ENCODE peak calls at places on chromosomes 16 and 17, in eight cellular contexts. M is pancreas, X is foreskin fibroblast, Q is fibroblast of lung, E is nephron progenitor cell, I is heart right ventricle, L is progenitor cell of endocrine pancreas, S is colonic mucosa. G is an unnamed sample.

GRCh38 chr17:48030531-48030930 is 7.1 kb downstream of the COPZ2 start:
- DNase-seq in M (no peak), X (peak), Q (no peak), E (no peak), I (peak), L (no peak), S (no peak), G (no peak)

GRCh38 chr16:54265558-54266213 is 20.9 kb downstream of the IRX3 start:
- DNase-seq in M (no peak), X (no peak), Q (no peak), E (no peak), I (no peak), L (no peak), S (no peak), G (no peak)

GRCh38 chr17:1109606-1110523 is 69.9 kb downstream of the ABR start:
- DNase-seq in M (no peak), X (no peak), Q (no peak), E (no peak), I (no peak), L (peak), S (peak), G (peak)

GRCh38 chr17:57186231-57187019 is 69.9 kb upstream of the MSI2 start:
- DNase-seq in M (no peak), X (peak), Q (no peak), E (no peak), I (no peak), L (no peak), S (no peak), G (no peak)

GRCh38 chr16:25568991-25569390 is 122.8 kb upstream of the HS3ST4 start:
- DNase-seq in M (no peak), X (no peak), Q (no peak), E (no peak), I (no peak), L (no peak), S (no peak), G (no peak)

GRCh38 chr17:78329263-78330059 is 30.4 kb downstream of the SOCS3 start:
- DNase-seq in M (no peak), X (peak), Q (peak), E (no peak), I (no peak), L (no peak), S (no peak), G (no peak)

GRCh38 chr17:67377727-67378443 is 804 bp downstream of the PITPNC1 start:
- DNase-seq in M (peak), X (peak), Q (peak), E (peak), I (peak), L (peak), S (peak), G (peak)

GRCh38 chr16:5466551-5466950 is 369.0 kb upstream of the EEF2KMT start:
- DNase-seq in M (no peak), X (no peak), Q (no peak), E (no peak), I (no peak), L (no peak), S (no peak), G (no peak)

GRCh38 chr17:77253611-77254051 is 112.9 kb downstream of the SEC14L1 start:
- DNase-seq in M (no peak), X (peak), Q (peak), E (no peak), I (no peak), L (no peak), S (no peak), G (no peak)

GRCh38 chr16:15043344-15043743 is 12.5 kb downstream of the NTAN1 start:
- DNase-seq in M (no peak), X (peak), Q (no peak), E (no peak), I (no peak), L (no peak), S (no peak), G (no peak)

GRCh38 chr16:70711211-70711978 is 25.5 kb upstream of the MTSS2 start:
- DNase-seq in M (no peak), X (no peak), Q (no peak), E (no peak), I (no peak), L (no peak), S (no peak), G (no peak)

GRCh38 chr17:11797803-11798202 is 199.5 kb downstream of the ZNF18 start:
- DNase-seq in M (no peak), X (no peak), Q (no peak), E (no peak), I (no peak), L (no peak), S (no peak), G (no peak)

GRCh38 chr17:2965621-2966275 is 97.7 kb downstream of the OR1D5 start:
- DNase-seq in M (no peak), X (peak), Q (peak), E (no peak), I (no peak), L (no peak), S (no peak), G (no peak)

GRCh38 chr17:65483438-65483837 is 78.0 kb downstream of the AXIN2 start:
- DNase-seq in M (no peak), X (no peak), Q (no peak), E (no peak), I (no peak), L (no peak), S (no peak), G (no peak)

GRCh38 chr17:17714261-17714866 is 33.1 kb downstream of the RAI1 start:
- DNase-seq in M (no peak), X (no peak), Q (no peak), E (no peak), I (no peak), L (no peak), S (no peak), G (no peak)

GRCh38 chr17:12537436-12537835 is 128.3 kb upstream of the MYOCD start:
- DNase-seq in M (no peak), X (peak), Q (no peak), E (no peak), I (no peak), L (no peak), S (no peak), G (no peak)

GRCh38 chr17:11273596-11273995 is 32.6 kb downstream of the SHISA6 start:
- DNase-seq in M (no peak), X (no peak), Q (no peak), E (no peak), I (no peak), L (no peak), S (no peak), G (no peak)

GRCh38 chr16:47073223-47074155 is 70.3 kb downstream of the NETO2 start:
- DNase-seq in M (no peak), X (peak), Q (no peak), E (no peak), I (no peak), L (no peak), S (peak), G (no peak)

GRCh38 chr16:23423496-23424049 is 29.4 kb downstream of the COG7 start:
- DNase-seq in M (peak), X (peak), Q (peak), E (no peak), I (peak), L (no peak), S (peak), G (no peak)

GRCh38 chr17:40462343-40463121 is 19.3 kb downstream of the IGFBP4 start:
- DNase-seq in M (no peak), X (peak), Q (peak), E (no peak), I (no peak), L (no peak), S (no peak), G (no peak)

GRCh38 chr16:13081825-13082224 is 180.4 kb downstream of the SHISA9 start:
- DNase-seq in M (no peak), X (no peak), Q (no peak), E (no peak), I (no peak), L (no peak), S (no peak), G (no peak)

GRCh38 chr17:31248986-31249385 is 48.1 kb downstream of the OMG start:
- DNase-seq in M (no peak), X (peak), Q (peak), E (no peak), I (no peak), L (no peak), S (no peak), G (no peak)

GRCh38 chr17:63694229-63694973 is 5.5 kb downstream of the LIMD2 start:
- DNase-seq in M (no peak), X (peak), Q (no peak), E (no peak), I (no peak), L (no peak), S (no peak), G (no peak)

DNA sequence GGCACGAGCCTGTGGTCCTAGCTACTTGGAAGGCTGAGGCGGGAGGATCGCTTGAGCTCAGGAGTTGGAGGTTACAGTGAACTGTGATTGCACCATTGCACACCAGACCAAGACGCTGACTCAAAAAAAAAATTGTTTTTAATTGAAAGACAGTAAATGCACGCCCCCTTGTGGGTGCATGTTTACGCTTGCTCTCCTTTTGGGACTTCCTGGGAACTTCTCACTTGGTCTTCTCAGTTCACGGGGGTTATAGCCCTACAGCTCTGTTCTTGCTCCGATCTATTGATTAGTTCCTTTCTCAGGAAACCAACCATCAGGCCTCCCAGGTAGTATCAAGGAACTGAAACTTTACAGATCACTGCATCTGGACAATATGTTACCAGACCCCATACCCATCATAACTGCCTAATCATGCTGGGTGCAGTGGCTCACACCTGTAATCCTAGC is 14.2 kb upstream of the RIPOR1 start:
- DNase-seq in M (peak), X (peak), Q (peak), E (peak), I (peak), L (peak), S (peak), G (peak)
- TF ChIP-seq CTCF in M (peak), X (peak), Q (peak), E (peak), I (peak), L (peak), S (peak), G (peak)

GRCh38 chr17:7220593-7221280 is 999 bp downstream of the ACADVL start:
- DNase-seq in M (peak), X (peak), Q (peak), E (no peak), I (no peak), L (no peak), S (peak), G (no peak)
- TF ChIP-seq CTCF in M (no peak), X (peak), Q (peak), E (peak), I (peak), L (peak), S (peak), G (peak)

GRCh38 chr17:20046629-20047028 is 37.5 kb downstream of the SPECC1 start:
- DNase-seq in M (no peak), X (no peak), Q (no peak), E (no peak), I (no peak), L (no peak), S (no peak), G (no peak)
- TF ChIP-seq CTCF in M (no peak), X (no peak), Q (no peak), E (no peak), I (no peak), L (no peak), S (no peak), G (no peak)

GRCh38 chr17:36980281-36980761 is 31.6 kb downstream of the AATF start:
- DNase-seq in M (no peak), X (peak), Q (peak), E (no peak), I (no peak), L (no peak), S (no peak), G (no peak)
- TF ChIP-seq CTCF in M (no peak), X (no peak), Q (no peak), E (no peak), I (no peak), L (no peak), S (no peak), G (no peak)

DNA sequence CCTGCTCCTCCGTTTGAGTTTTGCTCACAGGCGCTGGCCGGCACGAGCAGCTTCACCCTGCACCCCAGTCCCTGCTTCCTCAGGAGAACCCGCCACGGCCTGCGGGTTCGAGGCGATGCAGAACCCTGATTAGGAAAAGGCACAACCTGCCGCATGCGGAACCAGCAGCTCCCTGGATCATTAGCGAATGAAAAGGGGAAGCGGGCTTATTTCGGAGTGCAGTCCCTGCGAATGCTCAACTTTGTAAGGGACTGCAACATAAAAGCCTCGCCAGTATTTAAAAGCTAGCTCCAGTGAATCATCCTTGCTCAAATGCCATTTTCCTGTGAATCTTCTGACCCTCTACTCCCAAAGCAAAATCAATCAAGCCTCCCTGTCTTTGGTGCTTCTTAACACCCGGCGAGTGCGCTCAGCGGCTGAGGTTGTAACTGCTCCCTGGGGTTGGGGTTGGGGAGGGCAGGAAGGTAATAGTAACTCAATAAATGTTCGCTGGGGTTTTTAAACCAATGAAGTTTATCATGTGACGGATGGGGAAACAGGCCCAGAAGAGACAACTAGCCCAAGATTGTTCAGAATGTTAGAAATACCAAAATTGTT is 676 bp upstream of the AKAP10 start:
- DNase-seq in M (peak), X (no peak), Q (no peak), E (no peak), I (no peak), L (no peak), S (peak), G (no peak)
- TF ChIP-seq CTCF in M (no peak), X (no peak), Q (no peak), E (no peak), I (no peak), L (no peak), S (no peak), G (no peak)

G was measured in neural crest cell.